ENCODE peak calls at places on chromosomes 13 and 19, in four cellular contexts. One of them, this sample, is unnamed.

GRCh38 chr19:55694241-55694655 is 19.2 kb downstream of the EPN1 start:
- DNase-seq in H54: no peak
- DNase-seq in naive thymus-derived CD8-positive, alpha-beta T cell: no peak
- DNase-seq in fibroblast of lung: no peak
- DNase-seq in this sample: no peak

GRCh38 chr13:111177803-111178389 is 62.8 kb downstream of the ARHGEF7 start:
- DNase-seq in H54: no peak
- DNase-seq in naive thymus-derived CD8-positive, alpha-beta T cell: no peak
- DNase-seq in fibroblast of lung: peak; percentile 64
- DNase-seq in this sample: peak; percentile 69

GRCh38 chr13:45219938-45220375 is 19.1 kb upstream of the KCTD4 start:
- DNase-seq in H54: no peak
- DNase-seq in naive thymus-derived CD8-positive, alpha-beta T cell: no peak
- DNase-seq in fibroblast of lung: peak; percentile 42
- DNase-seq in this sample: peak; percentile 33

GRCh38 chr19:18513868-18514267 is 8.0 kb downstream of the ELL start:
- DNase-seq in H54: no peak
- DNase-seq in naive thymus-derived CD8-positive, alpha-beta T cell: no peak
- DNase-seq in fibroblast of lung: peak; percentile 21
- DNase-seq in this sample: no peak

GRCh38 chr13:43732726-43733125 is 54.0 kb downstream of the ENOX1 start:
- DNase-seq in H54: no peak
- DNase-seq in naive thymus-derived CD8-positive, alpha-beta T cell: no peak
- DNase-seq in fibroblast of lung: no peak
- DNase-seq in this sample: no peak

GRCh38 chr19:28488006-28488405 is 724.9 kb downstream of the UQCRFS1 start:
- DNase-seq in H54: no peak
- DNase-seq in naive thymus-derived CD8-positive, alpha-beta T cell: no peak
- DNase-seq in fibroblast of lung: no peak
- DNase-seq in this sample: no peak

GRCh38 chr13:98664510-98664909 is 87.6 kb upstream of the STK24 start:
- DNase-seq in H54: no peak
- DNase-seq in naive thymus-derived CD8-positive, alpha-beta T cell: no peak
- DNase-seq in fibroblast of lung: no peak
- DNase-seq in this sample: no peak

GRCh38 chr13:25943666-25944065 is 108.2 kb downstream of the SHISA2 start:
- DNase-seq in H54: no peak
- DNase-seq in naive thymus-derived CD8-positive, alpha-beta T cell: no peak
- DNase-seq in fibroblast of lung: peak; percentile 75
- DNase-seq in this sample: peak; percentile 25

GRCh38 chr19:47679922-47680857 is 33.0 kb upstream of the EHD2 start:
- DNase-seq in H54: no peak
- DNase-seq in naive thymus-derived CD8-positive, alpha-beta T cell: no peak
- DNase-seq in fibroblast of lung: no peak
- DNase-seq in this sample: no peak

GRCh38 chr19:31349160-31349881 is at the start of gene TSHZ3:
- DNase-seq in H54: peak; percentile 80
- DNase-seq in naive thymus-derived CD8-positive, alpha-beta T cell: peak; percentile 37
- DNase-seq in fibroblast of lung: peak; percentile 92
- DNase-seq in this sample: peak; percentile 84

GRCh38 chr19:45664575-45664974 is 3.4 kb upstream of the GIPR start:
- DNase-seq in H54: no peak
- DNase-seq in naive thymus-derived CD8-positive, alpha-beta T cell: no peak
- DNase-seq in fibroblast of lung: no peak
- DNase-seq in this sample: no peak

GRCh38 chr13:25046985-25047660 is 48.8 kb upstream of the PABPC3 start:
- DNase-seq in H54: no peak
- DNase-seq in naive thymus-derived CD8-positive, alpha-beta T cell: no peak
- DNase-seq in fibroblast of lung: peak; percentile 8
- DNase-seq in this sample: peak; percentile 9

GRCh38 chr19:2627855-2628254 is 74.6 kb downstream of the GNG7 start:
- DNase-seq in H54: no peak
- DNase-seq in naive thymus-derived CD8-positive, alpha-beta T cell: no peak
- DNase-seq in fibroblast of lung: peak; percentile 39
- DNase-seq in this sample: no peak

GRCh38 chr19:3699071-3699740 is 1.1 kb downstream of the PIP5K1C start:
- DNase-seq in H54: peak; percentile 70
- DNase-seq in naive thymus-derived CD8-positive, alpha-beta T cell: peak; percentile 22
- DNase-seq in fibroblast of lung: peak; percentile 53
- DNase-seq in this sample: peak; percentile 62

GRCh38 chr19:49638360-49638759 is 1.6 kb downstream of the RRAS start:
- DNase-seq in H54: no peak
- DNase-seq in naive thymus-derived CD8-positive, alpha-beta T cell: no peak
- DNase-seq in fibroblast of lung: no peak
- DNase-seq in this sample: no peak

This sample was measured in myocyte.